ENCODE peak calls at places on chromosomes 12 and 14, in four cellular contexts. F, E, O and Z are unnamed samples.

GRCh38 chr12:128844031-128844635 is 9.1 kb upstream of the GLT1D1 start:
- DNase-seq in F (peak), E (no peak), O (no peak), Z (no peak)

GRCh38 chr12:75977952-75978671 is 53.5 kb downstream of the PHLDA1 start:
- DNase-seq in F (peak), E (peak), O (peak), Z (peak)

GRCh38 chr14:79281244-79282199 is 929.8 kb downstream of the DIO2 start:
- DNase-seq in F (no peak), E (no peak), O (no peak), Z (no peak)

GRCh38 chr14:54025661-54026060 is 69.0 kb upstream of the BMP4 start:
- DNase-seq in F (peak), E (no peak), O (peak), Z (no peak)

GRCh38 chr12:40016960-40017359 is 88.9 kb downstream of the SLC2A13 start:
- DNase-seq in F (peak), E (no peak), O (peak), Z (no peak)

GRCh38 chr12:2776129-2776806 is 18.5 kb upstream of the FKBP4 start:
- DNase-seq in F (no peak), E (no peak), O (no peak), Z (no peak)

GRCh38 chr14:100214768-100215079 is 24.2 kb upstream of the YY1 start:
- DNase-seq in F (no peak), E (no peak), O (no peak), Z (no peak)

GRCh38 chr12:69052613-69053408 is 119.8 kb upstream of the CPM start:
- DNase-seq in F (peak), E (no peak), O (peak), Z (no peak)

GRCh38 chr12:32671930-32672785 is 6.9 kb upstream of the DNM1L start:
- DNase-seq in F (peak), E (no peak), O (peak), Z (no peak)

GRCh38 chr12:71216725-71217579 is 59.2 kb upstream of the TSPAN8 start:
- DNase-seq in F (peak), E (no peak), O (peak), Z (no peak)

GRCh38 chr12:5222011-5222461 is 178.4 kb downstream of the KCNA5 start:
- DNase-seq in F (no peak), E (no peak), O (no peak), Z (no peak)

GRCh38 chr12:75738486-75738885 is 227.1 kb upstream of the KRR1 start:
- DNase-seq in F (peak), E (no peak), O (peak), Z (no peak)